ENCODE peak calls at places on chromosomes 3 and 15, in seven cellular contexts. One of them, this sample, is unnamed.

GRCh38 chr3:146131616-146132410 is 29.2 kb downstream of the PLOD2 start:
- DNase-seq in choroid plexus epithelial cell: peak
- DNase-seq in Calu3: peak
- DNase-seq in fibroblast of villous mesenchyme: peak
- DNase-seq in GM10248: no peak
- DNase-seq in mammary epithelial cell: peak
- DNase-seq in fibroblast of lung: peak
- DNase-seq in this sample: peak

GRCh38 chr3:48598323-48599076 is 3.4 kb upstream of the COL7A1 start:
- DNase-seq in choroid plexus epithelial cell: peak
- DNase-seq in Calu3: no peak
- DNase-seq in fibroblast of villous mesenchyme: peak
- DNase-seq in GM10248: no peak
- DNase-seq in mammary epithelial cell: peak
- DNase-seq in fibroblast of lung: peak
- DNase-seq in this sample: peak

GRCh38 chr15:78620021-78620838 is 566 bp downstream of the CHRNA3 start:
- DNase-seq in choroid plexus epithelial cell: peak
- DNase-seq in Calu3: no peak
- DNase-seq in fibroblast of villous mesenchyme: no peak
- DNase-seq in GM10248: no peak
- DNase-seq in mammary epithelial cell: no peak
- DNase-seq in fibroblast of lung: peak
- DNase-seq in this sample: no peak

GRCh38 chr3:63936929-63937328 is 24.7 kb upstream of the SCAANT1 start:
- DNase-seq in choroid plexus epithelial cell: no peak
- DNase-seq in Calu3: no peak
- DNase-seq in fibroblast of villous mesenchyme: no peak
- DNase-seq in GM10248: no peak
- DNase-seq in mammary epithelial cell: no peak
- DNase-seq in fibroblast of lung: no peak
- DNase-seq in this sample: no peak

GRCh38 chr15:42171122-42171521 is 14.7 kb upstream of the PLA2G4F start:
- DNase-seq in choroid plexus epithelial cell: no peak
- DNase-seq in Calu3: no peak
- DNase-seq in fibroblast of villous mesenchyme: no peak
- DNase-seq in GM10248: no peak
- DNase-seq in mammary epithelial cell: no peak
- DNase-seq in fibroblast of lung: no peak
- DNase-seq in this sample: no peak

GRCh38 chr3:65855370-65856100 is 183.2 kb downstream of the MAGI1 start:
- DNase-seq in choroid plexus epithelial cell: peak
- DNase-seq in Calu3: no peak
- DNase-seq in fibroblast of villous mesenchyme: peak
- DNase-seq in GM10248: no peak
- DNase-seq in mammary epithelial cell: no peak
- DNase-seq in fibroblast of lung: no peak
- DNase-seq in this sample: peak

GRCh38 chr3:45719761-45720487 is 30.7 kb downstream of the SACM1L start:
- DNase-seq in choroid plexus epithelial cell: no peak
- DNase-seq in Calu3: no peak
- DNase-seq in fibroblast of villous mesenchyme: peak
- DNase-seq in GM10248: no peak
- DNase-seq in mammary epithelial cell: no peak
- DNase-seq in fibroblast of lung: no peak
- DNase-seq in this sample: no peak

GRCh38 chr15:81813215-81813614 is 232.6 kb downstream of the MEX3B start:
- DNase-seq in choroid plexus epithelial cell: peak
- DNase-seq in Calu3: no peak
- DNase-seq in fibroblast of villous mesenchyme: no peak
- DNase-seq in GM10248: no peak
- DNase-seq in mammary epithelial cell: no peak
- DNase-seq in fibroblast of lung: no peak
- DNase-seq in this sample: peak

GRCh38 chr3:52004158-52004787 is 8.6 kb upstream of the RPL29 start:
- DNase-seq in choroid plexus epithelial cell: peak
- DNase-seq in Calu3: no peak
- DNase-seq in fibroblast of villous mesenchyme: peak
- DNase-seq in GM10248: no peak
- DNase-seq in mammary epithelial cell: no peak
- DNase-seq in fibroblast of lung: peak
- DNase-seq in this sample: no peak

GRCh38 chr15:35548435-35548834 is 2.5 kb upstream of the DPH6 start:
- DNase-seq in choroid plexus epithelial cell: peak
- DNase-seq in Calu3: no peak
- DNase-seq in fibroblast of villous mesenchyme: no peak
- DNase-seq in GM10248: no peak
- DNase-seq in mammary epithelial cell: peak
- DNase-seq in fibroblast of lung: peak
- DNase-seq in this sample: peak

GRCh38 chr3:53264718-53265117 is 8.9 kb upstream of the TKT start:
- DNase-seq in choroid plexus epithelial cell: no peak
- DNase-seq in Calu3: no peak
- DNase-seq in fibroblast of villous mesenchyme: no peak
- DNase-seq in GM10248: no peak
- DNase-seq in mammary epithelial cell: no peak
- DNase-seq in fibroblast of lung: no peak
- DNase-seq in this sample: no peak

GRCh38 chr3:179189764-179190163 is 41.6 kb downstream of the PIK3CA start:
- DNase-seq in choroid plexus epithelial cell: peak
- DNase-seq in Calu3: no peak
- DNase-seq in fibroblast of villous mesenchyme: peak
- DNase-seq in GM10248: no peak
- DNase-seq in mammary epithelial cell: no peak
- DNase-seq in fibroblast of lung: peak
- DNase-seq in this sample: no peak

GRCh38 chr3:73292241-73292640 is 230.8 kb downstream of the EBLN2 start:
- DNase-seq in choroid plexus epithelial cell: no peak
- DNase-seq in Calu3: no peak
- DNase-seq in fibroblast of villous mesenchyme: no peak
- DNase-seq in GM10248: no peak
- DNase-seq in mammary epithelial cell: no peak
- DNase-seq in fibroblast of lung: no peak
- DNase-seq in this sample: no peak

GRCh38 chr3:134370611-134371451 is 3.4 kb downstream of the AMOTL2 start:
- DNase-seq in choroid plexus epithelial cell: no peak
- DNase-seq in Calu3: no peak
- DNase-seq in fibroblast of villous mesenchyme: no peak
- DNase-seq in GM10248: no peak
- DNase-seq in mammary epithelial cell: no peak
- DNase-seq in fibroblast of lung: no peak
- DNase-seq in this sample: no peak

GRCh38 chr15:40471778-40472130 is 970 bp downstream of the CHST14 start:
- DNase-seq in choroid plexus epithelial cell: peak
- DNase-seq in Calu3: peak
- DNase-seq in fibroblast of villous mesenchyme: no peak
- DNase-seq in GM10248: no peak
- DNase-seq in mammary epithelial cell: no peak
- DNase-seq in fibroblast of lung: no peak
- DNase-seq in this sample: no peak

GRCh38 chr3:99875573-99875924 is 57.9 kb downstream of the CMSS1 start:
- DNase-seq in choroid plexus epithelial cell: peak
- DNase-seq in Calu3: no peak
- DNase-seq in fibroblast of villous mesenchyme: peak
- DNase-seq in GM10248: no peak
- DNase-seq in mammary epithelial cell: peak
- DNase-seq in fibroblast of lung: peak
- DNase-seq in this sample: peak

GRCh38 chr3:98274914-98275313 is 7.4 kb upstream of the OR5H2 start:
- DNase-seq in choroid plexus epithelial cell: no peak
- DNase-seq in Calu3: no peak
- DNase-seq in fibroblast of villous mesenchyme: no peak
- DNase-seq in GM10248: no peak
- DNase-seq in mammary epithelial cell: no peak
- DNase-seq in fibroblast of lung: no peak
- DNase-seq in this sample: no peak

GRCh38 chr3:42961633-42962032 is 17.5 kb upstream of the GASK1A start:
- DNase-seq in choroid plexus epithelial cell: peak
- DNase-seq in Calu3: peak
- DNase-seq in fibroblast of villous mesenchyme: peak
- DNase-seq in GM10248: no peak
- DNase-seq in mammary epithelial cell: peak
- DNase-seq in fibroblast of lung: peak
- DNase-seq in this sample: peak

GRCh38 chr3:62467936-62468722 is 94.8 kb upstream of the FEZF2 start:
- DNase-seq in choroid plexus epithelial cell: peak
- DNase-seq in Calu3: no peak
- DNase-seq in fibroblast of villous mesenchyme: no peak
- DNase-seq in GM10248: no peak
- DNase-seq in mammary epithelial cell: no peak
- DNase-seq in fibroblast of lung: peak
- DNase-seq in this sample: no peak

GRCh38 chr3:161423911-161424522 is 52.7 kb upstream of the SPTSSB start:
- DNase-seq in choroid plexus epithelial cell: peak
- DNase-seq in Calu3: no peak
- DNase-seq in fibroblast of villous mesenchyme: peak
- DNase-seq in GM10248: peak
- DNase-seq in mammary epithelial cell: peak
- DNase-seq in fibroblast of lung: peak
- DNase-seq in this sample: peak

GRCh38 chr3:149541091-149541491 is 66.6 kb downstream of the TM4SF4 start:
- DNase-seq in choroid plexus epithelial cell: peak
- DNase-seq in Calu3: peak
- DNase-seq in fibroblast of villous mesenchyme: peak
- DNase-seq in GM10248: no peak
- DNase-seq in mammary epithelial cell: no peak
- DNase-seq in fibroblast of lung: peak
- DNase-seq in this sample: no peak

GRCh38 chr3:126982125-126982521 is 792 bp upstream of the PLXNA1 start:
- DNase-seq in choroid plexus epithelial cell: peak
- DNase-seq in Calu3: no peak
- DNase-seq in fibroblast of villous mesenchyme: no peak
- DNase-seq in GM10248: peak
- DNase-seq in mammary epithelial cell: peak
- DNase-seq in fibroblast of lung: peak
- DNase-seq in this sample: peak

GRCh38 chr15:43268111-43269105 is 1.7 kb upstream of the TGM5 start:
- DNase-seq in choroid plexus epithelial cell: peak
- DNase-seq in Calu3: no peak
- DNase-seq in fibroblast of villous mesenchyme: peak
- DNase-seq in GM10248: peak
- DNase-seq in mammary epithelial cell: no peak
- DNase-seq in fibroblast of lung: no peak
- DNase-seq in this sample: peak

GRCh38 chr3:141106842-141107241 is 55.7 kb downstream of the SPSB4 start:
- DNase-seq in choroid plexus epithelial cell: no peak
- DNase-seq in Calu3: no peak
- DNase-seq in fibroblast of villous mesenchyme: no peak
- DNase-seq in GM10248: no peak
- DNase-seq in mammary epithelial cell: no peak
- DNase-seq in fibroblast of lung: no peak
- DNase-seq in this sample: no peak

GRCh38 chr3:106345353-106346027 is 476.7 kb upstream of the CBLB start:
- DNase-seq in choroid plexus epithelial cell: peak
- DNase-seq in Calu3: peak
- DNase-seq in fibroblast of villous mesenchyme: peak
- DNase-seq in GM10248: no peak
- DNase-seq in mammary epithelial cell: peak
- DNase-seq in fibroblast of lung: peak
- DNase-seq in this sample: peak

GRCh38 chr3:116453676-116454346 is 8.5 kb upstream of the LSAMP start:
- DNase-seq in choroid plexus epithelial cell: peak
- DNase-seq in Calu3: no peak
- DNase-seq in fibroblast of villous mesenchyme: peak
- DNase-seq in GM10248: no peak
- DNase-seq in mammary epithelial cell: no peak
- DNase-seq in fibroblast of lung: no peak
- DNase-seq in this sample: peak

GRCh38 chr15:53762916-53763315 is 3.5 kb upstream of the WDR72 start:
- DNase-seq in choroid plexus epithelial cell: no peak
- DNase-seq in Calu3: no peak
- DNase-seq in fibroblast of villous mesenchyme: no peak
- DNase-seq in GM10248: no peak
- DNase-seq in mammary epithelial cell: no peak
- DNase-seq in fibroblast of lung: no peak
- DNase-seq in this sample: no peak

GRCh38 chr15:27783668-27784067 is 315.4 kb downstream of the OCA2 start:
- DNase-seq in choroid plexus epithelial cell: no peak
- DNase-seq in Calu3: no peak
- DNase-seq in fibroblast of villous mesenchyme: no peak
- DNase-seq in GM10248: no peak
- DNase-seq in mammary epithelial cell: no peak
- DNase-seq in fibroblast of lung: no peak
- DNase-seq in this sample: no peak

GRCh38 chr15:48411971-48412591 is 80.9 kb downstream of the DUT start:
- DNase-seq in choroid plexus epithelial cell: peak
- DNase-seq in Calu3: no peak
- DNase-seq in fibroblast of villous mesenchyme: peak
- DNase-seq in GM10248: no peak
- DNase-seq in mammary epithelial cell: no peak
- DNase-seq in fibroblast of lung: peak
- DNase-seq in this sample: no peak

GRCh38 chr3:175161291-175161690 is 302.2 kb downstream of the NAALADL2 start:
- DNase-seq in choroid plexus epithelial cell: no peak
- DNase-seq in Calu3: no peak
- DNase-seq in fibroblast of villous mesenchyme: no peak
- DNase-seq in GM10248: no peak
- DNase-seq in mammary epithelial cell: no peak
- DNase-seq in fibroblast of lung: no peak
- DNase-seq in this sample: no peak
- TF ChIP-seq CTCF in choroid plexus epithelial cell: no peak
- TF ChIP-seq CTCF in Calu3: no peak
- TF ChIP-seq CTCF in fibroblast of villous mesenchyme: no peak
- TF ChIP-seq CTCF in GM10248: no peak
- TF ChIP-seq CTCF in mammary epithelial cell: no peak
- TF ChIP-seq CTCF in fibroblast of lung: no peak
- TF ChIP-seq CTCF in this sample: no peak

GRCh38 chr3:88997276-88997675 is 110.1 kb upstream of the EPHA3 start:
- DNase-seq in choroid plexus epithelial cell: no peak
- DNase-seq in Calu3: no peak
- DNase-seq in fibroblast of villous mesenchyme: no peak
- DNase-seq in GM10248: no peak
- DNase-seq in mammary epithelial cell: peak
- DNase-seq in fibroblast of lung: no peak
- DNase-seq in this sample: peak
- TF ChIP-seq CTCF in choroid plexus epithelial cell: no peak
- TF ChIP-seq CTCF in Calu3: no peak
- TF ChIP-seq CTCF in fibroblast of villous mesenchyme: no peak
- TF ChIP-seq CTCF in GM10248: no peak
- TF ChIP-seq CTCF in mammary epithelial cell: no peak
- TF ChIP-seq CTCF in fibroblast of lung: no peak
- TF ChIP-seq CTCF in this sample: no peak

GRCh38 chr3:167872941-167873340 is 137.4 kb downstream of the SERPINI1 start:
- DNase-seq in choroid plexus epithelial cell: peak
- DNase-seq in Calu3: no peak
- DNase-seq in fibroblast of villous mesenchyme: no peak
- DNase-seq in GM10248: no peak
- DNase-seq in mammary epithelial cell: no peak
- DNase-seq in fibroblast of lung: no peak
- DNase-seq in this sample: no peak
- TF ChIP-seq CTCF in choroid plexus epithelial cell: peak
- TF ChIP-seq CTCF in Calu3: peak
- TF ChIP-seq CTCF in fibroblast of villous mesenchyme: peak
- TF ChIP-seq CTCF in GM10248: no peak
- TF ChIP-seq CTCF in mammary epithelial cell: peak
- TF ChIP-seq CTCF in fibroblast of lung: peak
- TF ChIP-seq CTCF in this sample: peak

GRCh38 chr15:52112203-52112750 is 298 bp downstream of the BCL2L10 start:
- DNase-seq in choroid plexus epithelial cell: no peak
- DNase-seq in Calu3: peak
- DNase-seq in fibroblast of villous mesenchyme: no peak
- DNase-seq in GM10248: peak
- DNase-seq in mammary epithelial cell: no peak
- DNase-seq in fibroblast of lung: no peak
- DNase-seq in this sample: no peak
- TF ChIP-seq CTCF in choroid plexus epithelial cell: peak
- TF ChIP-seq CTCF in Calu3: no peak
- TF ChIP-seq CTCF in fibroblast of villous mesenchyme: no peak
- TF ChIP-seq CTCF in GM10248: no peak
- TF ChIP-seq CTCF in mammary epithelial cell: no peak
- TF ChIP-seq CTCF in fibroblast of lung: no peak
- TF ChIP-seq CTCF in this sample: no peak